ENCODE peak calls at places on chromosomes 13 and 19, in six cellular contexts. G is NB4; N is stimulated activated CD4-positive, alpha-beta T cell treated with anti-CD3 and anti-CD28 coated beads, Interleukin-1b, Interleukin-23, amount 100 ng/mL, for 1 hour; Q is NCI-H2029; A is SHP77; C is stimulated activated CD8-positive, alpha-beta memory T cell treated with anti-CD3 and anti-CD28 coated beads, Interleukin-15, amount 100 ng/mL, for 4 hours. S is an unnamed sample.

GRCh38 chr13:38804536-38804935 is 117.7 kb downstream of the FREM2 start:
- DNase-seq in N (no peak), Q (no peak), G (no peak), A (no peak), C (no peak), S (no peak)

GRCh38 chr19:18782559-18783225 is 8.4 kb downstream of the COMP start:
- DNase-seq in Q (no peak), C (no peak), N (no peak), A (no peak), G (peak), S (no peak)

GRCh38 chr13:105105471-105105870 is 1430.0 kb downstream of the EFNB2 start:
- DNase-seq in C (no peak), A (no peak), Q (no peak), N (no peak), G (no peak), S (no peak)

GRCh38 chr13:41059466-41059865 is 1.8 kb upstream of the WBP4 start:
- DNase-seq in C (no peak), Q (no peak), G (no peak), N (no peak), A (no peak), S (peak)

GRCh38 chr13:96141032-96141431 is 51.1 kb downstream of the HS6ST3 start:
- DNase-seq in Q (no peak), G (peak), C (no peak), A (no peak), N (no peak), S (peak)

GRCh38 chr19:17306285-17306714 is 628 bp downstream of the MRPL34 start:
- DNase-seq in C (no peak), Q (no peak), A (no peak), G (no peak), N (no peak), S (peak)

GRCh38 chr13:27636624-27637288 is 15.1 kb downstream of the POLR1D start:
- DNase-seq in G (no peak), C (no peak), A (peak), N (no peak), Q (no peak), S (no peak)

GRCh38 chr19:44847144-44848035 is 1.3 kb downstream of the NECTIN2 start:
- DNase-seq in N (no peak), C (no peak), Q (no peak), G (no peak), A (no peak), S (peak)

GRCh38 chr19:10044390-10044789 is 31.1 kb downstream of the RDH8 start:
- DNase-seq in N (no peak), C (no peak), G (peak), Q (no peak), A (no peak), S (no peak)

GRCh38 chr19:13981988-13982501 is 24.1 kb downstream of the RFX1 start:
- DNase-seq in Q (no peak), G (no peak), C (no peak), N (no peak), A (no peak), S (no peak)

GRCh38 chr19:49435670-49436069 is 5.7 kb downstream of the SLC17A7 start:
- DNase-seq in N (no peak), Q (no peak), A (no peak), G (no peak), C (no peak), S (no peak)

GRCh38 chr13:104571161-104571889 is 1505.1 kb upstream of the SLC10A2 start:
- DNase-seq in G (peak), Q (no peak), C (no peak), A (peak), N (no peak), S (peak)

GRCh38 chr13:44306401-44307192 is 67.0 kb upstream of the SERP2 start:
- DNase-seq in G (no peak), A (no peak), Q (peak), N (no peak), C (no peak), S (no peak)

GRCh38 chr13:97127842-97128241 is 94.3 kb upstream of the MBNL2 start:
- DNase-seq in N (no peak), G (no peak), C (no peak), A (no peak), Q (no peak), S (peak)

GRCh38 chr13:114089751-114090400 is 42.5 kb downstream of the RASA3 start:
- DNase-seq in Q (no peak), N (no peak), A (no peak), C (no peak), G (no peak), S (no peak)

GRCh38 chr19:13055213-13056051 is 47.2 kb downstream of the LYL1 start:
- DNase-seq in Q (no peak), A (no peak), N (no peak), C (no peak), G (no peak), S (no peak)

GRCh38 chr19:6564393-6564792 is 26.6 kb downstream of the CD70 start:
- DNase-seq in G (peak), Q (no peak), A (no peak), N (no peak), C (no peak), S (peak)

GRCh38 chr13:40438999-40439797 is 227.2 kb downstream of the FOXO1 start:
- DNase-seq in A (no peak), N (no peak), C (no peak), G (no peak), Q (no peak), S (peak)

GRCh38 chr13:90872491-90873025 is 474.9 kb upstream of the MIR17HG start:
- DNase-seq in G (no peak), C (no peak), Q (no peak), A (no peak), N (no peak), S (no peak)

GRCh38 chr13:111281751-111282311 is 38.6 kb upstream of the TEX29 start:
- DNase-seq in A (no peak), Q (no peak), N (no peak), C (no peak), G (no peak), S (no peak)

GRCh38 chr19:6811906-6812305 is 39.4 kb downstream of the VAV1 start:
- DNase-seq in G (peak), Q (peak), A (no peak), C (no peak), N (no peak), S (peak)

GRCh38 chr19:6476155-6476895 is 5.3 kb downstream of the DENND1C start:
- DNase-seq in G (peak), C (no peak), Q (no peak), N (peak), A (peak), S (peak)

GRCh38 chr19:53057904-53058579 is 13.5 kb downstream of the ERVV-2 start:
- DNase-seq in Q (peak), N (no peak), A (no peak), G (no peak), C (no peak), S (no peak)

GRCh38 chr13:78603240-78603947 is at the start of gene POU4F1:
- DNase-seq in G (peak), C (no peak), Q (peak), A (peak), N (peak), S (peak)

GRCh38 chr13:19864018-19864338 is 529 bp upstream of the ZMYM5 start:
- DNase-seq in C (peak), A (peak), Q (peak), G (peak), N (peak), S (peak)

GRCh38 chr19:12840091-12841079 is 2.1 kb downstream of the MAST1 start:
- DNase-seq in A (peak), C (no peak), Q (peak), N (no peak), G (peak), S (peak)

S was measured in OCI-M1.